ENCODE peak calls at places on chromosomes 6 and 20, in eight cellular contexts. B, W, L, N, Q, K, F and J are unnamed samples. For H3K36me3, the result is how much of the 10 kb centered on the place peaks cover.

GRCh38 chr6:134117409-134117808 is 65.0 kb upstream of the SLC2A12 start:
- DNase-seq in B (no peak), W (no peak), L (no peak), N (no peak), Q (peak), K (peak), F (no peak), J (no peak)

GRCh38 chr6:39203804-39204495 is 25.3 kb downstream of the KCNK5 start:
- DNase-seq in B (no peak), W (no peak), L (no peak), N (no peak), Q (no peak), K (no peak), F (no peak), J (no peak)

GRCh38 chr6:11471261-11471660 is 66.3 kb upstream of the TMEM170B start:
- DNase-seq in B (no peak), W (no peak), L (no peak), N (no peak), Q (no peak), K (no peak), F (no peak), J (no peak)

GRCh38 chr6:56004421-56004820 is 129.0 kb upstream of the BMP5 start:
- DNase-seq in B (no peak), W (no peak), L (no peak), N (no peak), Q (peak), K (no peak), F (no peak), J (no peak)

GRCh38 chr20:19806806-19807691 is 49.0 kb downstream of the RIN2 start:
- DNase-seq in B (no peak), W (no peak), L (no peak), N (no peak), Q (peak), K (no peak), F (peak), J (no peak)

GRCh38 chr6:161242779-161243693 is 30.8 kb downstream of the AGPAT4 start:
- DNase-seq in B (peak), W (peak), L (no peak), N (no peak), Q (peak), K (peak), F (peak), J (peak)

GRCh38 chr6:28553986-28554881 is 28.6 kb downstream of the GPX5 start:
- DNase-seq in B (no peak), W (no peak), L (no peak), N (no peak), Q (no peak), K (no peak), F (no peak), J (no peak)

GRCh38 chr20:53116733-53117132 is 144.6 kb downstream of the TSHZ2 start:
- DNase-seq in B (no peak), W (no peak), L (no peak), N (no peak), Q (no peak), K (no peak), F (no peak), J (no peak)

GRCh38 chr6:42372699-42373098 is 79.0 kb downstream of the TRERF1 start:
- DNase-seq in B (no peak), W (no peak), L (no peak), N (no peak), Q (no peak), K (no peak), F (no peak), J (no peak)

GRCh38 chr6:130575971-130576370 is 210.2 kb downstream of the TMEM200A start:
- DNase-seq in B (no peak), W (no peak), L (no peak), N (no peak), Q (no peak), K (no peak), F (no peak), J (no peak)

GRCh38 chr6:31541059-31541657 is 645 bp downstream of the DDX39B start:
- DNase-seq in B (peak), W (peak), L (no peak), N (peak), Q (peak), K (peak), F (no peak), J (no peak)

GRCh38 chr6:133648576-133648975 is 240.3 kb upstream of the TCF21 start:
- DNase-seq in B (no peak), W (no peak), L (no peak), N (no peak), Q (peak), K (no peak), F (no peak), J (no peak)

GRCh38 chr20:22385602-22386299 is 198.6 kb downstream of the FOXA2 start:
- DNase-seq in B (no peak), W (no peak), L (no peak), N (peak), Q (no peak), K (peak), F (no peak), J (no peak)

GRCh38 chr6:139977887-139978332 is 603.5 kb upstream of the CITED2 start:
- DNase-seq in B (no peak), W (no peak), L (no peak), N (no peak), Q (peak), K (no peak), F (no peak), J (no peak)

GRCh38 chr20:51368461-51369211 is 173.9 kb downstream of the NFATC2 start:
- DNase-seq in B (no peak), W (no peak), L (no peak), N (no peak), Q (peak), K (no peak), F (no peak), J (no peak)

GRCh38 chr6:16595514-16595913 is 165.7 kb downstream of the ATXN1 start:
- DNase-seq in B (no peak), W (no peak), L (no peak), N (no peak), Q (no peak), K (no peak), F (no peak), J (no peak)

GRCh38 chr6:88174906-88175305 is 8.8 kb upstream of the CNR1 start:
- DNase-seq in B (no peak), W (no peak), L (no peak), N (no peak), Q (no peak), K (no peak), F (no peak), J (no peak)

DNA sequence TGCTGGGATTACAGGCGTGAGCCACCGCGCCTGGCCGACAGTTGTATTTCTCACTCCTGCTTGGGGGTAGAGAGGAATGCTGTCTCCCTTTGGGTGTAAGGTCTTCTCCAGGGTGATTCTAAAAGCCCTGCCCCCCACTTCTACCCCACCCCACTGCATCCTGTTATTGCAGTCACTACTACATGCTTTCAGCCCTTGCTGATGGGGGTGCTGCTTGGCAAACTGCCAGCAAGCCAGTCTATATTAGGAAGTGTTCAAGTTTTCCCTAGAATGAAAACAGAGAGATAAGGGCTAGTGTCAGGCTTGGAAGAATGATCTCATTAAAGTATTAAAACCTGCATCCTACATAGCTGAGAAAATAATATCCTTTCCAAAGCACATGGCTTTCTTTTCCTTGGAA is 31.3 kb downstream of the TTI1 start:
- DNase-seq in B (no peak), W (no peak), L (no peak), N (no peak), Q (peak), K (no peak), F (no peak), J (no peak)
- H3K36me3 ChIP-seq in B (half or more), W (under half), L (half or more), N (under half), Q (under half), K (under half), F (half or more), J (half or more)

DNA sequence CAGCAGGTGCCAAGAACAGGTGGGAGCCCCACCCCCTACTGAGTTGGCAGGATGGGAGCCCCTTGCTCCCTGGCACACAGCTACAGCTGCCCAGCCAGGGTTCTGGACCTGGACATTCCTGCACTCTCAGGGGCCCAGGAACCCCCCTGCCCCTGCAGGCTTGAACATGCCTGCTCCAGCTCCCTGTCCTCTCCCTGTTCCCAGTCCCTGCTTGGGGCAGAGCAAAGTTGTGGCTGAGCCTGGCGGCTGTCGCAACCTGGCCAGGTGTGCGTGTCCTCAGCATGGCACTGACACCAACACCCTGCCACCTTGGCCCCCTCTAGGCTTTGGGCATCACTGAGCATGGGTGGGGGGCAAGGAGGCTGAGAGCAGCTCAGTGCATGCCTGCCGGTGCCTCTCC is 491.2 kb upstream of the NOX3 start:
- DNase-seq in B (peak), W (no peak), L (no peak), N (no peak), Q (no peak), K (no peak), F (no peak), J (no peak)
- H3K36me3 ChIP-seq in B (under half), W (under half), L (under half), N (under half), Q (under half), K (under half), F (under half), J (under half)

GRCh38 chr20:15076785-15077184 is 739.4 kb upstream of the FLRT3 start:
- DNase-seq in B (no peak), W (no peak), L (no peak), N (no peak), Q (no peak), K (no peak), F (no peak), J (no peak)

GRCh38 chr20:15077733-15078132 is 740.3 kb upstream of the FLRT3 start:
- DNase-seq in B (no peak), W (no peak), L (no peak), N (no peak), Q (no peak), K (peak), F (no peak), J (no peak)

GRCh38 chr20:15081301-15081700 is 743.9 kb upstream of the FLRT3 start:
- DNase-seq in B (no peak), W (no peak), L (no peak), N (no peak), Q (no peak), K (no peak), F (no peak), J (no peak)

GRCh38 chr20:15075586-15075985 is 738.2 kb upstream of the FLRT3 start:
- DNase-seq in B (no peak), W (no peak), L (no peak), N (no peak), Q (no peak), K (peak), F (no peak), J (no peak)

DNA sequence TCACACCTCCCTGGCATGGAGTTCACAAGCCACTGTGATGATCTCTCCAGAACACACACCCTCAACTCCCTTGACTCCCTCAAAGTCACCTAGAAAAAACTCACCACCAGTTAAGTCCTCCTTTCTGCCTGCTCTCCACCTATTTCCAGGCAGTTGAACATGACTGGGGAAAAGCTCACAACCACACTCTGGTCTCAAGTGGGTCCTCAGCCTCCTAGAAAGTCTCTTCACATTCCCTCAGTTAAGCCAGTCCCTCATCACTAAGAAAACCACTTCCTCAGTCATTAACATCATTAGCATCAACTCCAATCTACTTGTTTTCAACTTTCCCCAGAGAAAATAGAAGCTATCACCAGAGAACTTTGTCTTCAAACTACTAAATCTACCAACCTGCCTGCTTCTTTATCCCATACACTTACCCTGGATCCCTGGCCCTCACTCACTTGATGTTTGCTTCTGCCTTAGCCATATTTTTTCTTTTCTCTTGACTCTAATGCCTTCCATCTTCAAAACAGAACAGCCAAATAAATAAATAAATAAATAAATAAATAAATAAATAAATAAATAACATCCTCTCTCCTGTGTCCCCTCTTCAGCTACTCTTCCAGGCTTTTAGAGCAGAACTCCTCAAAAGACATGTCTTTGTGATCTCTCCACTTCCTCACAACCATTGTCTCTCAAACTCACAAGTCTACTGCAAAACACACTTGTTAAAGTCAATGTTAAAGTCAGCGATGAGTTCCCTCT is 742.4 kb upstream of the FLRT3 start:
- DNase-seq in B (no peak), W (no peak), L (no peak), N (no peak), Q (no peak), K (no peak), F (no peak), J (no peak)
- H3K36me3 ChIP-seq in B (under half), W (under half), L (under half), N (under half), Q (under half), K (under half), F (under half), J (under half)

GRCh38 chr20:3494218-3494617 is 23.4 kb downstream of the ATRN start:
- DNase-seq in B (no peak), W (no peak), L (no peak), N (peak), Q (no peak), K (no peak), F (no peak), J (no peak)

GRCh38 chr20:3486850-3487249 is 16.0 kb downstream of the ATRN start:
- DNase-seq in B (no peak), W (no peak), L (no peak), N (no peak), Q (no peak), K (no peak), F (no peak), J (no peak)

GRCh38 chr20:3492669-3493068 is 21.9 kb downstream of the ATRN start:
- DNase-seq in B (no peak), W (no peak), L (no peak), N (no peak), Q (no peak), K (no peak), F (no peak), J (no peak)
- H3K36me3 ChIP-seq in B (under half), W (under half), L (under half), N (under half), Q (under half), K (under half), F (under half), J (under half)

GRCh38 chr20:37987602-37988290 is 45.5 kb downstream of the TTI1 start:
- DNase-seq in B (no peak), W (no peak), L (no peak), N (no peak), Q (no peak), K (no peak), F (no peak), J (no peak)

GRCh38 chr20:37990571-37991151 is 42.6 kb downstream of the TTI1 start:
- DNase-seq in B (peak), W (no peak), L (peak), N (no peak), Q (peak), K (no peak), F (no peak), J (peak)

GRCh38 chr20:37988555-37988954 is 44.7 kb downstream of the TTI1 start:
- DNase-seq in B (no peak), W (no peak), L (no peak), N (no peak), Q (no peak), K (no peak), F (no peak), J (no peak)

GRCh38 chr20:37991506-37992302 is 41.6 kb downstream of the TTI1 start:
- DNase-seq in B (no peak), W (no peak), L (no peak), N (no peak), Q (no peak), K (no peak), F (no peak), J (no peak)

GRCh38 chr20:37989601-37990001 is 43.7 kb downstream of the TTI1 start:
- DNase-seq in B (peak), W (no peak), L (no peak), N (no peak), Q (no peak), K (no peak), F (no peak), J (no peak)
- H3K36me3 ChIP-seq in B (under half), W (under half), L (under half), N (under half), Q (under half), K (under half), F (under half), J (under half)

DNA sequence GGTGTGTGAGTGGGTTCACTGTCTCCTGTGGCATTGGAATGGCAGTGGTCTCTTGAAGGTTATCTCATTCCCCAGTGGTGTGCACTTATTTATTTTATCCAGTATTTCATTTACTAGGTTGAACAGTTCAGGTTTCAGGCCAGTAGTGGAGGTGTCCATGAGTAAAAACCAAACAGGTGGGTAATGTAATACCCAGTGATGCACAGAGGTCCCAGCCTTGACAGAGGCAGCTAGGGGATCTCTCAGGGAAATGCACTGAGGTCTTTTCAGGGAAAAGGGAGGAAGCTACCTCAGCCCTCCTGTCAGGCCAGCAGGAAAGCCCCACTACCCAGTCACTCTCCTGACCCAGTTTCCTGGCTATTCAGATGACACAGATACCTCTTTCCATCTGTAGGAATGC is 403.6 kb downstream of the UTRN start:
- DNase-seq in B (no peak), W (no peak), L (no peak), N (no peak), Q (no peak), K (no peak), F (no peak), J (no peak)
- H3K36me3 ChIP-seq in B (under half), W (under half), L (under half), N (under half), Q (under half), K (under half), F (under half), J (under half)

GRCh38 chr20:10662151-10662550 is 11.6 kb downstream of the JAG1 start:
- DNase-seq in B (no peak), W (no peak), L (no peak), N (no peak), Q (no peak), K (no peak), F (no peak), J (peak)

GRCh38 chr20:10661261-10661660 is 12.5 kb downstream of the JAG1 start:
- DNase-seq in B (no peak), W (no peak), L (no peak), N (no peak), Q (no peak), K (no peak), F (peak), J (peak)

GRCh38 chr20:10665027-10665561 is 8.7 kb downstream of the JAG1 start:
- DNase-seq in B (no peak), W (no peak), L (no peak), N (no peak), Q (peak), K (no peak), F (no peak), J (no peak)

GRCh38 chr20:10660661-10661060 is 13.1 kb downstream of the JAG1 start:
- DNase-seq in B (no peak), W (no peak), L (no peak), N (no peak), Q (no peak), K (no peak), F (peak), J (peak)

GRCh38 chr20:10662661-10663458 is 10.9 kb downstream of the JAG1 start:
- DNase-seq in B (no peak), W (no peak), L (no peak), N (no peak), Q (no peak), K (no peak), F (no peak), J (peak)
- H3K36me3 ChIP-seq in B (half or more), W (half or more), L (half or more), N (under half), Q (half or more), K (under half), F (half or more), J (half or more)